ENCODE peak calls at places on chromosomes 4 and X, in six cellular contexts. One of them, this sample, is unnamed.
A peak's percentile ranks its signal among the peaks of the same experiment; 100 is the strongest.

GRCh38 chr4:155629183-155629825 is 37.3 kb upstream of the GUCY1A1 start:
- DNase-seq in ascending aorta: no peak
- DNase-seq in PC-3: peak; percentile 65
- DNase-seq in fibroblast of pulmonary artery: peak; percentile 39
- DNase-seq in left ventricle myocardium inferior: no peak
- DNase-seq in IMR-90: peak; percentile 59
- DNase-seq in this sample: no peak

GRCh38 chr4:173782660-173783059 is 252.6 kb upstream of the HAND2 start:
- DNase-seq in fibroblast of pulmonary artery: no peak
- DNase-seq in PC-3: no peak
- DNase-seq in left ventricle myocardium inferior: no peak
- DNase-seq in IMR-90: no peak
- DNase-seq in ascending aorta: no peak
- DNase-seq in this sample: no peak

GRCh38 chr4:115851918-115852766 is 738.7 kb upstream of the NDST4 start:
- DNase-seq in left ventricle myocardium inferior: no peak
- DNase-seq in IMR-90: no peak
- DNase-seq in ascending aorta: no peak
- DNase-seq in fibroblast of pulmonary artery: peak; percentile 2
- DNase-seq in PC-3: peak; percentile 59
- DNase-seq in this sample: no peak

GRCh38 chrX:24513416-24513815 is 48.3 kb downstream of the PDK3 start:
- DNase-seq in fibroblast of pulmonary artery: no peak
- DNase-seq in ascending aorta: no peak
- DNase-seq in PC-3: peak; percentile 28
- DNase-seq in IMR-90: no peak
- DNase-seq in left ventricle myocardium inferior: no peak
- DNase-seq in this sample: no peak

GRCh38 chr4:88285235-88285505 is 809 bp upstream of the PPM1K start:
- DNase-seq in PC-3: no peak
- DNase-seq in ascending aorta: no peak
- DNase-seq in IMR-90: no peak
- DNase-seq in left ventricle myocardium inferior: no peak
- DNase-seq in fibroblast of pulmonary artery: no peak
- DNase-seq in this sample: no peak

GRCh38 chr4:81495308-81495707 is 23.6 kb upstream of the RASGEF1B start:
- DNase-seq in left ventricle myocardium inferior: no peak
- DNase-seq in IMR-90: no peak
- DNase-seq in ascending aorta: no peak
- DNase-seq in PC-3: no peak
- DNase-seq in fibroblast of pulmonary artery: no peak
- DNase-seq in this sample: no peak

GRCh38 chrX:119488749-119489148 is 20.5 kb downstream of the SLC25A5 start:
- DNase-seq in ascending aorta: peak; percentile 80
- DNase-seq in PC-3: peak; percentile 74
- DNase-seq in left ventricle myocardium inferior: no peak
- DNase-seq in IMR-90: peak; percentile 51
- DNase-seq in fibroblast of pulmonary artery: peak; percentile 65
- DNase-seq in this sample: no peak

GRCh38 chr4:5143306-5143861 is 92.1 kb downstream of the STK32B start:
- DNase-seq in IMR-90: no peak
- DNase-seq in fibroblast of pulmonary artery: no peak
- DNase-seq in PC-3: no peak
- DNase-seq in ascending aorta: no peak
- DNase-seq in left ventricle myocardium inferior: no peak
- DNase-seq in this sample: no peak

GRCh38 chr4:77074961-77075855 is 581 bp downstream of the CCNI start:
- DNase-seq in ascending aorta: peak; percentile 87
- DNase-seq in fibroblast of pulmonary artery: peak; percentile 72
- DNase-seq in IMR-90: peak; percentile 65
- DNase-seq in PC-3: peak; percentile 49
- DNase-seq in left ventricle myocardium inferior: peak; percentile 80
- DNase-seq in this sample: no peak

GRCh38 chrX:9662148-9662547 is 103.5 kb downstream of the GPR143 start:
- DNase-seq in PC-3: peak; percentile 87
- DNase-seq in ascending aorta: no peak
- DNase-seq in IMR-90: peak; percentile 77
- DNase-seq in fibroblast of pulmonary artery: peak; percentile 59
- DNase-seq in left ventricle myocardium inferior: no peak
- DNase-seq in this sample: no peak

GRCh38 chr4:153649572-153649991 is 34.5 kb upstream of the TLR2 start:
- DNase-seq in IMR-90: peak; percentile 42
- DNase-seq in fibroblast of pulmonary artery: peak; percentile 24
- DNase-seq in ascending aorta: no peak
- DNase-seq in PC-3: peak; percentile 62
- DNase-seq in left ventricle myocardium inferior: no peak
- DNase-seq in this sample: no peak

GRCh38 chr4:173485164-173485563 is 44.9 kb downstream of the HAND2 start:
- DNase-seq in fibroblast of pulmonary artery: peak; percentile 41
- DNase-seq in PC-3: no peak
- DNase-seq in left ventricle myocardium inferior: no peak
- DNase-seq in IMR-90: peak; percentile 39
- DNase-seq in ascending aorta: peak; percentile 79
- DNase-seq in this sample: no peak

GRCh38 chr4:66639361-66639760 is 905.9 kb downstream of the CENPC start:
- DNase-seq in PC-3: peak; percentile 80
- DNase-seq in IMR-90: no peak
- DNase-seq in ascending aorta: no peak
- DNase-seq in left ventricle myocardium inferior: no peak
- DNase-seq in fibroblast of pulmonary artery: peak; percentile 59
- DNase-seq in this sample: peak; percentile 73

GRCh38 chr4:116020141-116020722 is 906.8 kb upstream of the NDST4 start:
- DNase-seq in ascending aorta: no peak
- DNase-seq in PC-3: no peak
- DNase-seq in left ventricle myocardium inferior: no peak
- DNase-seq in IMR-90: no peak
- DNase-seq in fibroblast of pulmonary artery: no peak
- DNase-seq in this sample: no peak

GRCh38 chrX:679161-679979 is 48.8 kb downstream of the SHOX start:
- DNase-seq in left ventricle myocardium inferior: no peak
- DNase-seq in fibroblast of pulmonary artery: no peak
- DNase-seq in IMR-90: no peak
- DNase-seq in ascending aorta: no peak
- DNase-seq in PC-3: no peak
- DNase-seq in this sample: no peak

GRCh38 chr4:22482250-22483127 is 33.4 kb downstream of the ADGRA3 start:
- DNase-seq in fibroblast of pulmonary artery: no peak
- DNase-seq in ascending aorta: no peak
- DNase-seq in left ventricle myocardium inferior: no peak
- DNase-seq in IMR-90: no peak
- DNase-seq in PC-3: no peak
- DNase-seq in this sample: no peak

GRCh38 chr4:98617358-98618047 is 40.9 kb downstream of the TSPAN5 start:
- DNase-seq in PC-3: no peak
- DNase-seq in IMR-90: no peak
- DNase-seq in left ventricle myocardium inferior: no peak
- DNase-seq in fibroblast of pulmonary artery: peak; percentile 31
- DNase-seq in ascending aorta: no peak
- DNase-seq in this sample: no peak

GRCh38 chr4:40065010-40065409 is 8.4 kb downstream of the N4BP2 start:
- DNase-seq in ascending aorta: no peak
- DNase-seq in PC-3: no peak
- DNase-seq in fibroblast of pulmonary artery: no peak
- DNase-seq in IMR-90: no peak
- DNase-seq in left ventricle myocardium inferior: no peak
- DNase-seq in this sample: no peak

GRCh38 chr4:182917182-182918043 is at the start of gene DCTD:
- DNase-seq in ascending aorta: peak; percentile 88
- DNase-seq in PC-3: peak; percentile 62
- DNase-seq in left ventricle myocardium inferior: peak; percentile 84
- DNase-seq in IMR-90: peak; percentile 65
- DNase-seq in fibroblast of pulmonary artery: peak; percentile 67
- DNase-seq in this sample: no peak

GRCh38 chrX:130097507-130098201 is 12.6 kb downstream of the ELF4 start:
- DNase-seq in ascending aorta: no peak
- DNase-seq in fibroblast of pulmonary artery: no peak
- DNase-seq in PC-3: no peak
- DNase-seq in IMR-90: no peak
- DNase-seq in left ventricle myocardium inferior: no peak
- DNase-seq in this sample: no peak

GRCh38 chrX:65451663-65452062 is 82.9 kb downstream of the LAS1L start:
- DNase-seq in IMR-90: peak; percentile 33
- DNase-seq in left ventricle myocardium inferior: no peak
- DNase-seq in fibroblast of pulmonary artery: peak; percentile 47
- DNase-seq in PC-3: peak; percentile 53
- DNase-seq in ascending aorta: no peak
- DNase-seq in this sample: no peak

GRCh38 chrX:23901805-23902204 is 5.9 kb downstream of the APOO start:
- DNase-seq in ascending aorta: peak; percentile 72
- DNase-seq in IMR-90: peak; percentile 77
- DNase-seq in left ventricle myocardium inferior: no peak
- DNase-seq in fibroblast of pulmonary artery: peak; percentile 90
- DNase-seq in PC-3: peak; percentile 70
- DNase-seq in this sample: no peak

GRCh38 chrX:136710324-136710951 is 62.5 kb downstream of the CD40LG start:
- DNase-seq in IMR-90: peak; percentile 63
- DNase-seq in ascending aorta: no peak
- DNase-seq in fibroblast of pulmonary artery: peak; percentile 50
- DNase-seq in PC-3: peak; percentile 44
- DNase-seq in left ventricle myocardium inferior: no peak
- DNase-seq in this sample: peak; percentile 19

GRCh38 chrX:14095702-14096101 is 66.0 kb upstream of the GEMIN8 start:
- DNase-seq in ascending aorta: no peak
- DNase-seq in fibroblast of pulmonary artery: peak; percentile 74
- DNase-seq in IMR-90: peak; percentile 53
- DNase-seq in left ventricle myocardium inferior: no peak
- DNase-seq in PC-3: peak; percentile 78
- DNase-seq in this sample: no peak

GRCh38 chr4:1285151-1285789 is 4.4 kb upstream of the MAEA start:
- DNase-seq in ascending aorta: no peak
- DNase-seq in PC-3: no peak
- DNase-seq in IMR-90: no peak
- DNase-seq in fibroblast of pulmonary artery: no peak
- DNase-seq in left ventricle myocardium inferior: no peak
- DNase-seq in this sample: no peak

GRCh38 chr4:167021545-167022155 is 212.6 kb downstream of the SPOCK3 start:
- DNase-seq in ascending aorta: peak; percentile 69
- DNase-seq in fibroblast of pulmonary artery: peak; percentile 82
- DNase-seq in PC-3: peak; percentile 74
- DNase-seq in IMR-90: peak; percentile 51
- DNase-seq in left ventricle myocardium inferior: peak; percentile 45
- DNase-seq in this sample: no peak

GRCh38 chr4:38488891-38489861 is 174.8 kb upstream of the KLF3 start:
- DNase-seq in IMR-90: no peak
- DNase-seq in PC-3: no peak
- DNase-seq in fibroblast of pulmonary artery: peak; percentile 36
- DNase-seq in left ventricle myocardium inferior: no peak
- DNase-seq in ascending aorta: no peak
- DNase-seq in this sample: no peak

GRCh38 chr4:16457944-16458343 is 231.7 kb upstream of the TAPT1 start:
- DNase-seq in left ventricle myocardium inferior: no peak
- DNase-seq in ascending aorta: no peak
- DNase-seq in fibroblast of pulmonary artery: peak; percentile 14
- DNase-seq in PC-3: peak; percentile 68
- DNase-seq in IMR-90: peak; percentile 33
- DNase-seq in this sample: peak; percentile 16

GRCh38 chrX:121570072-121570841 is 522.8 kb downstream of the GLUD2 start:
- DNase-seq in fibroblast of pulmonary artery: peak; percentile 1
- DNase-seq in IMR-90: no peak
- DNase-seq in PC-3: peak; percentile 24
- DNase-seq in left ventricle myocardium inferior: no peak
- DNase-seq in ascending aorta: no peak
- DNase-seq in this sample: no peak

GRCh38 chr4:128517096-128517738 is 229.6 kb upstream of the PGRMC2 start:
- DNase-seq in fibroblast of pulmonary artery: peak; percentile 43
- DNase-seq in PC-3: no peak
- DNase-seq in left ventricle myocardium inferior: no peak
- DNase-seq in ascending aorta: no peak
- DNase-seq in IMR-90: peak; percentile 61
- DNase-seq in this sample: peak; percentile 52

GRCh38 chrX:40647307-40648197 is at the start of gene CXorf38:
- DNase-seq in ascending aorta: peak; percentile 96
- DNase-seq in PC-3: peak; percentile 94
- DNase-seq in fibroblast of pulmonary artery: peak; percentile 89
- DNase-seq in left ventricle myocardium inferior: peak; percentile 90
- DNase-seq in IMR-90: peak; percentile 83
- DNase-seq in this sample: peak; percentile 39

GRCh38 chrX:40646489-40647306 is 663 bp downstream of the CXorf38 start:
- DNase-seq in left ventricle myocardium inferior: peak; percentile 30
- DNase-seq in PC-3: peak; percentile 33
- DNase-seq in ascending aorta: peak; percentile 69
- DNase-seq in IMR-90: peak; percentile 43
- DNase-seq in fibroblast of pulmonary artery: peak; percentile 14
- DNase-seq in this sample: no peak

GRCh38 chrX:40644175-40644574 is 3.2 kb downstream of the CXorf38 start:
- DNase-seq in ascending aorta: no peak
- DNase-seq in PC-3: no peak
- DNase-seq in IMR-90: peak; percentile 54
- DNase-seq in left ventricle myocardium inferior: no peak
- DNase-seq in fibroblast of pulmonary artery: peak; percentile 76
- DNase-seq in this sample: no peak

GRCh38 chrX:40644821-40645358 is 2.5 kb downstream of the CXorf38 start:
- DNase-seq in left ventricle myocardium inferior: peak; percentile 25
- DNase-seq in fibroblast of pulmonary artery: peak; percentile 61
- DNase-seq in IMR-90: peak; percentile 74
- DNase-seq in PC-3: peak; percentile 72
- DNase-seq in ascending aorta: peak; percentile 79
- DNase-seq in this sample: no peak
- H3K4me3 ChIP-seq in left ventricle myocardium inferior: peak overlapping the region; percentile 58
- H3K4me3 ChIP-seq in fibroblast of pulmonary artery: peak overlapping the region; percentile 53
- H3K4me3 ChIP-seq in IMR-90: peak overlapping the region; percentile 36
- H3K4me3 ChIP-seq in PC-3: peak overlapping the region; percentile 67
- H3K4me3 ChIP-seq in ascending aorta: peak overlapping the region; percentile 28
- H3K4me3 ChIP-seq in this sample: peak overlapping the region; percentile 36

GRCh38 chr4:74000301-74000700 is 1.8 kb upstream of the CXCL5 start:
- DNase-seq in left ventricle myocardium inferior: no peak
- DNase-seq in ascending aorta: no peak
- DNase-seq in IMR-90: no peak
- DNase-seq in fibroblast of pulmonary artery: no peak
- DNase-seq in PC-3: no peak
- DNase-seq in this sample: no peak

GRCh38 chr4:73998040-73999011 is at the start of gene CXCL5:
- DNase-seq in IMR-90: peak; percentile 39
- DNase-seq in PC-3: peak; percentile 35
- DNase-seq in left ventricle myocardium inferior: peak; percentile 21
- DNase-seq in ascending aorta: peak; percentile 63
- DNase-seq in fibroblast of pulmonary artery: peak; percentile 81
- DNase-seq in this sample: peak; percentile 58
- H3K4me3 ChIP-seq in IMR-90: peak within 1 kb of the TSS; percentile 14
- H3K4me3 ChIP-seq in PC-3: peak within 1 kb of the TSS; percentile 62
- H3K4me3 ChIP-seq in left ventricle myocardium inferior: peak within 1 kb of the TSS; percentile 56
- H3K4me3 ChIP-seq in ascending aorta: peak within 1 kb of the TSS; percentile 33
- H3K4me3 ChIP-seq in fibroblast of pulmonary artery: peak within 1 kb of the TSS; percentile 50
- H3K4me3 ChIP-seq in this sample: peak within 1 kb of the TSS; percentile 46

GRCh38 chr4:126328914-126329313 is 1014.2 kb downstream of the FAT4 start:
- DNase-seq in PC-3: no peak
- DNase-seq in IMR-90: no peak
- DNase-seq in fibroblast of pulmonary artery: no peak
- DNase-seq in left ventricle myocardium inferior: no peak
- DNase-seq in ascending aorta: no peak
- DNase-seq in this sample: no peak
- H3K4me3 ChIP-seq in PC-3: no peak overlapping the region
- H3K4me3 ChIP-seq in IMR-90: no peak overlapping the region
- H3K4me3 ChIP-seq in fibroblast of pulmonary artery: no peak overlapping the region
- H3K4me3 ChIP-seq in left ventricle myocardium inferior: no peak overlapping the region
- H3K4me3 ChIP-seq in ascending aorta: no peak overlapping the region
- H3K4me3 ChIP-seq in this sample: no peak overlapping the region

GRCh38 chrX:154458954-154459829 is 1.1 kb downstream of the PLXNA3 start:
- DNase-seq in fibroblast of pulmonary artery: no peak
- DNase-seq in ascending aorta: no peak
- DNase-seq in PC-3: peak; percentile 54
- DNase-seq in IMR-90: no peak
- DNase-seq in left ventricle myocardium inferior: peak; percentile 28
- DNase-seq in this sample: no peak
- H3K4me3 ChIP-seq in fibroblast of pulmonary artery: peak overlapping the region; percentile 69
- H3K4me3 ChIP-seq in ascending aorta: peak overlapping the region; percentile 60
- H3K4me3 ChIP-seq in PC-3: peak overlapping the region; percentile 82
- H3K4me3 ChIP-seq in IMR-90: peak overlapping the region; percentile 74
- H3K4me3 ChIP-seq in left ventricle myocardium inferior: peak overlapping the region; percentile 75
- H3K4me3 ChIP-seq in this sample: peak overlapping the region; percentile 74